ENCODE peak calls at places on chromosomes 2 and 18, in four cellular contexts. A, E, H and W are unnamed samples.

GRCh38 chr2:20648831-20649230 is 2.1 kb downstream of the HS1BP3 start:
- DNase-seq in A (no peak), E (no peak), H (no peak), W (no peak)

GRCh38 chr18:36786686-36787085 is 42.1 kb downstream of the TPGS2 start:
- DNase-seq in A (no peak), E (peak), H (no peak), W (no peak)

GRCh38 chr2:24920813-24921441 is 890 bp upstream of the ADCY3 start:
- DNase-seq in A (no peak), E (no peak), H (no peak), W (no peak)

GRCh38 chr18:23835076-23835475 is 145.8 kb downstream of the LAMA3 start:
- DNase-seq in A (no peak), E (peak), H (no peak), W (no peak)

GRCh38 chr2:241865957-241866858 is 3.3 kb upstream of the RTP5 start:
- DNase-seq in A (no peak), E (no peak), H (no peak), W (no peak)

GRCh38 chr2:128549646-128550260 is 231.1 kb upstream of the HS6ST1 start:
- DNase-seq in A (no peak), E (no peak), H (no peak), W (no peak)

GRCh38 chr2:121567957-121568409 is 37.3 kb downstream of the RNU4ATAC start:
- DNase-seq in A (no peak), E (peak), H (no peak), W (no peak)

GRCh38 chr2:160221391-160222276 is 21.6 kb upstream of the ITGB6 start:
- DNase-seq in A (peak), E (peak), H (no peak), W (no peak)

GRCh38 chr2:191657977-191658376 is 20.0 kb upstream of the NABP1 start:
- DNase-seq in A (no peak), E (peak), H (no peak), W (no peak)

GRCh38 chr2:170842785-170843184 is 26.1 kb downstream of the GAD1 start:
- DNase-seq in A (no peak), E (peak), H (no peak), W (no peak)

GRCh38 chr2:199911052-199911876 is at the start of gene C2orf69:
- DNase-seq in A (peak), E (peak), H (peak), W (peak)
- TF ChIP-seq CTCF in A (no peak), E (no peak), H (no peak), W (no peak)

GRCh38 chr2:164964744-164965143 is 9.4 kb upstream of the SLC38A11 start:
- DNase-seq in A (no peak), E (no peak), H (no peak), W (no peak)
- TF ChIP-seq CTCF in A (no peak), E (no peak), H (no peak), W (no peak)

DNA sequence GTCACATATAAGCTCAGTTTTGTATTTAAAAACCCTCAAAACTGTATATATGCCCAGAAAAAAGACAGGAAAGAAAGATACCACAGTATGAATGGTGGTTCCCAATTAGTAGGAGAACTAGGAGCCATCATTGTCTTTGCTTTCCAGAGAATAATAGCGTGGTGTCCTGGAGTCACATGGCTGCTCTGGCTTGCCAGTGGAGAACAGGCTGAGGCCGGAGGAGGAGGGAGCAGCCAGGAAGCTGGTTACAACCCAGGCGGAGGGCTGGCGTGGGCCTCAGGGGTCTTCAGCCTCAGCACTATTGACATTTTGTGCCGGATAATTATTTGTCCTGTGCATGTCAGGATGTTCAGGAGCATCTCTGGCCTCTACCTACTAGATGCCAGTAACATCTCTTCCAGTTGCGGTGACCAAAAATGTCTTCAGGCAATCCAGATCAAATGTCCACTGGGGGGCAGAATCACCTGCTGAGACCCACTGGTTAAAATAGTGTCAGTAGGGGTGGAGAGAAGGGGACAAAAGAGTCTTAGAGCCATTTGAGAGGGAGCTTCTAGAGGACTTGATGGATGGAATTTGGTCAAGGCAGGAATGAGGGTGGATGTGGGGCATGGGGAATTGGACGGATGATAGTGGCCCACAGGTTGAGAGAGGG is 144.8 kb downstream of the AGAP1 start:
- DNase-seq in A (no peak), E (no peak), H (no peak), W (no peak)
- TF ChIP-seq CTCF in A (no peak), E (no peak), H (no peak), W (no peak)

GRCh38 chr2:67919490-67919889 is 143.3 kb downstream of the C1D start:
- DNase-seq in A (no peak), E (no peak), H (no peak), W (no peak)
- TF ChIP-seq CTCF in A (no peak), E (no peak), H (no peak), W (no peak)

GRCh38 chr2:48566582-48566981 is 36.6 kb downstream of the STON1 start:
- DNase-seq in A (no peak), E (peak), H (no peak), W (no peak)
- TF ChIP-seq CTCF in A (no peak), E (peak), H (no peak), W (no peak)

GRCh38 chr2:147288131-147288530 is 556.7 kb upstream of the ACVR2A start:
- DNase-seq in A (no peak), E (no peak), H (no peak), W (no peak)
- TF ChIP-seq CTCF in A (no peak), E (no peak), H (no peak), W (no peak)

GRCh38 chr2:171880774-171881173 is 13.3 kb downstream of the SLC25A12 start:
- DNase-seq in A (no peak), E (no peak), H (no peak), W (no peak)
- TF ChIP-seq CTCF in A (no peak), E (no peak), H (no peak), W (no peak)